ENCODE peak calls at places on chromosome 2, in ten cellular contexts. H, T, I, C, O, L, Q, S, D and W are unnamed samples.

GRCh38 chr2:29014811-29015414 is 33.8 kb downstream of the TOGARAM2 start:
- DNase-seq in H (no peak), T (no peak), I (peak; percentile 80), C (peak; percentile 42), O (peak; percentile 31), L (peak; percentile 75), Q (no peak), S (no peak), D (no peak), W (peak; percentile 7)

GRCh38 chr2:112658301-112658700 is 12.6 kb downstream of the SLC20A1 start:
- DNase-seq in H (no peak), T (no peak), I (no peak), C (no peak), O (no peak), L (no peak), Q (no peak), S (no peak), D (no peak), W (no peak)

GRCh38 chr2:235371018-235371417 is 122.8 kb upstream of the AGAP1 start:
- DNase-seq in H (no peak), T (no peak), I (no peak), C (no peak), O (no peak), L (no peak), Q (no peak), S (no peak), D (no peak), W (no peak)

GRCh38 chr2:147968571-147968970 is 52.0 kb downstream of the ORC4 start:
- DNase-seq in H (no peak), T (no peak), I (no peak), C (no peak), O (no peak), L (no peak), Q (no peak), S (no peak), D (no peak), W (no peak)

GRCh38 chr2:134169788-134170187 is 84.1 kb upstream of the MGAT5 start:
- DNase-seq in H (no peak), T (no peak), I (no peak), C (no peak), O (no peak), L (no peak), Q (no peak), S (no peak), D (no peak), W (no peak)

GRCh38 chr2:9076755-9077154 is 73.3 kb upstream of the MBOAT2 start:
- DNase-seq in H (no peak), T (no peak), I (no peak), C (no peak), O (no peak), L (no peak), Q (peak; percentile 72), S (no peak), D (no peak), W (no peak)

GRCh38 chr2:174660984-174661675 is 63.5 kb upstream of the WIPF1 start:
- DNase-seq in H (no peak), T (no peak), I (no peak), C (no peak), O (no peak), L (no peak), Q (no peak), S (no peak), D (no peak), W (no peak)

GRCh38 chr2:82316573-82317371 is 2012.2 kb upstream of the LRRTM1 start:
- DNase-seq in H (no peak), T (no peak), I (no peak), C (no peak), O (peak; percentile 5), L (no peak), Q (no peak), S (no peak), D (no peak), W (no peak)

GRCh38 chr2:169362346-169363026 is at the start of gene LRP2:
- DNase-seq in H (no peak), T (peak; percentile 4), I (no peak), C (no peak), O (no peak), L (no peak), Q (peak; percentile 74), S (no peak), D (peak; percentile 64), W (no peak)

GRCh38 chr2:152564754-152565551 is 152.3 kb downstream of the PRPF40A start:
- DNase-seq in H (no peak), T (no peak), I (no peak), C (no peak), O (no peak), L (no peak), Q (no peak), S (no peak), D (no peak), W (no peak)

GRCh38 chr2:188517549-188518255 is 226.0 kb downstream of the GULP1 start:
- DNase-seq in H (no peak), T (no peak), I (no peak), C (no peak), O (no peak), L (no peak), Q (no peak), S (no peak), D (no peak), W (peak; percentile 13)

GRCh38 chr2:63698825-63699548 is 110.2 kb downstream of the MDH1 start:
- DNase-seq in H (peak; percentile 64), T (peak; percentile 93), I (peak; percentile 86), C (no peak), O (peak; percentile 88), L (no peak), Q (no peak), S (peak; percentile 87), D (no peak), W (peak; percentile 90)

GRCh38 chr2:173079141-173079540 is 3.5 kb downstream of the MAP3K20 start:
- DNase-seq in H (no peak), T (no peak), I (no peak), C (no peak), O (peak; percentile 53), L (no peak), Q (no peak), S (no peak), D (no peak), W (no peak)

GRCh38 chr2:45469314-45470099 is 141.6 kb downstream of the SRBD1 start:
- DNase-seq in H (no peak), T (peak; percentile 39), I (no peak), C (no peak), O (peak; percentile 28), L (no peak), Q (no peak), S (no peak), D (no peak), W (no peak)

GRCh38 chr2:176682278-176682677 is 413.0 kb downstream of the MTX2 start:
- DNase-seq in H (no peak), T (no peak), I (no peak), C (no peak), O (peak; percentile 41), L (no peak), Q (no peak), S (no peak), D (no peak), W (no peak)

GRCh38 chr2:56132138-56132537 is 51.7 kb upstream of the CCDC85A start:
- DNase-seq in H (peak; percentile 48), T (peak; percentile 54), I (peak; percentile 19), C (no peak), O (peak; percentile 59), L (no peak), Q (no peak), S (no peak), D (no peak), W (peak; percentile 43)
- TF ChIP-seq CTCF in H (peak; percentile 81), T (peak; percentile 84), I (peak; percentile 50), C (no peak), O (peak; percentile 39), L (peak; percentile 28), Q (peak; percentile 51), S (peak; percentile 79), D (peak; percentile 65), W (peak; percentile 80)

GRCh38 chr2:145186303-145186702 is 666.4 kb upstream of the ZEB2 start:
- DNase-seq in H (peak; percentile 45), T (peak; percentile 18), I (no peak), C (no peak), O (no peak), L (no peak), Q (no peak), S (no peak), D (peak; percentile 21), W (no peak)
- TF ChIP-seq CTCF in H (peak; percentile 62), T (no peak), I (no peak), C (no peak), O (peak; percentile 33), L (no peak), Q (peak; percentile 23), S (peak; percentile 15), D (peak; percentile 23), W (peak; percentile 66)

GRCh38 chr2:238875161-238875530 is 27.3 kb downstream of the TWIST2 start:
- DNase-seq in H (no peak), T (no peak), I (no peak), C (peak; percentile 22), O (no peak), L (no peak), Q (no peak), S (no peak), D (no peak), W (peak; percentile 74)
- TF ChIP-seq CTCF in H (peak; percentile 22), T (no peak), I (peak; percentile 24), C (no peak), O (peak; percentile 27), L (no peak), Q (peak; percentile 14), S (peak; percentile 21), D (no peak), W (peak; percentile 88)

DNA sequence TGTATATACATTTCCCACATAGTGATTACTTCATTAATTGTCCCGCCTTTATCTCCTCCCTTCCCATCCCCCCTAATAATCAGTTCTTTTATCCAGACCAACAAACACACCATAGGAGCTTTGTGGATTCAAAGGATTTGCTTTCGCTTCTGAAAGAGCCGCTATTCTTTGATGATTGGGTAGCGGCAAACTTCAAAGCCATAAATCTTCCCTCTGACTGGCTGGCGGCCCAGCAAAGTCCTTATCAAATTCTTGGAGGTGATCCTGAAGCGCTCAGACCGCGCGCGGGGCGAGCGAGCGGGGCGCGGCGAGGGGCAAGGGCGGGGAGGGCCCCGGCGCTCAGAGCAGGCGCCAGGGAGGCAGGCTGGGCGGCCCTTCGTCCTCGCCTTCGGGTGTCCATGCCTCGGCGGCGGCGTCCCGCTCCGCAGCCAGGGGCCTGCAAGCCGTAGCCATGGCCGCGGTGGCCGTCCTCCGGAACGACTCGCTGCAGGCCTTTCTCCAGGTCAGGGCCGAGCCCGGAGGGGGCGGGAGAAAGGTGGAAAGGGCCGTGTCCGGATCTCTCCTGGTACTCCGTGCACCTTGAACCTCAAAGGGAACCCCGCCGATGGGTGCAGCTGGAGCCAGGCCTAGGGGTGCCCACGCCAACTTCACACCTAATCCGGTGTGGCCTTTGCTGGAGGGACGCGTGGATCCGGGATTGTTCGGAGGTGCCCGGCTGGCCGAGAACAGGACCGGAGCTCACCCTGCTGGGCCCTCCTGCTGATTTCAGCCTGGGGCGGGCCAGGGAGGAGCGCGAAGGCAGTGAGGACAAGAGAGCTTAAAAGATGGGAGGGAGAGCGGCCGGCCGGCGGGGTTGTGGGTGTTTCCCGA is at the start of gene SP5:
- DNase-seq in H (no peak), T (peak; percentile 57), I (peak; percentile 42), C (peak; percentile 86), O (peak; percentile 44), L (no peak), Q (peak; percentile 87), S (no peak), D (peak; percentile 66), W (no peak)
- TF ChIP-seq CTCF in H (no peak), T (no peak), I (no peak), C (no peak), O (no peak), L (no peak), Q (no peak), S (no peak), D (no peak), W (no peak)